ENCODE peak calls at places on chromosomes 13 and 19, in four cellular contexts. I, D, A and Z are unnamed samples.

GRCh38 chr19:30379841-30380610 is 7.8 kb downstream of the ZNF536 start:
- DNase-seq in I (no peak), D (no peak), A (no peak), Z (no peak)

GRCh38 chr13:24271611-24272451 is 37.5 kb upstream of the C1QTNF9 start:
- DNase-seq in I (no peak), D (no peak), A (peak), Z (no peak)

GRCh38 chr13:83221256-83221655 is 661.0 kb downstream of the SLITRK1 start:
- DNase-seq in I (no peak), D (no peak), A (no peak), Z (peak)

GRCh38 chr13:97121894-97122293 is 100.2 kb upstream of the MBNL2 start:
- DNase-seq in I (no peak), D (no peak), A (no peak), Z (no peak)

GRCh38 chr13:32254416-32254815 is 60.7 kb downstream of the ZAR1L start:
- DNase-seq in I (no peak), D (no peak), A (no peak), Z (no peak)

GRCh38 chr19:2354670-2355069 is 5.4 kb upstream of the TMPRSS9 start:
- DNase-seq in I (no peak), D (no peak), A (no peak), Z (no peak)

GRCh38 chr19:33446156-33446917 is 72.8 kb downstream of the CEBPG start:
- DNase-seq in I (no peak), D (no peak), A (no peak), Z (no peak)

GRCh38 chr19:11410682-11411081 is 8.4 kb downstream of the RGL3 start:
- DNase-seq in I (no peak), D (no peak), A (no peak), Z (no peak)

GRCh38 chr19:13053761-13054604 is 48.7 kb downstream of the LYL1 start:
- DNase-seq in I (peak), D (no peak), A (no peak), Z (peak)

GRCh38 chr13:27595055-27595811 is 25.1 kb downstream of the LNX2 start:
- DNase-seq in I (no peak), D (no peak), A (no peak), Z (no peak)